ENCODE peak calls at places on chromosomes 3 and 15, in nine cellular contexts. C is HCT116, K is HepG2, Q is Panc1, G is GM23338, N is A549, X is SK-N-SH, U is GM12878, W is K562. M is an unnamed sample.

GRCh38 chr3:13027154-13027553 is 46.1 kb downstream of the IQSEC1 start:
- DNase-seq in C (no peak), K (no peak), Q (no peak), G (peak), N (peak), X (no peak), U (no peak), W (peak), M (no peak)

GRCh38 chr3:78838362-78838761 is 929.4 kb downstream of the ROBO1 start:
- DNase-seq in C (no peak), K (no peak), Q (no peak), G (no peak), N (no peak), X (no peak), U (no peak), W (no peak), M (no peak)

GRCh38 chr15:49293941-49294340 is 123.9 kb downstream of the GALK2 start:
- DNase-seq in C (no peak), K (no peak), Q (no peak), G (no peak), N (no peak), X (no peak), U (no peak), W (no peak), M (no peak)

GRCh38 chr3:101803152-101803782 is 24.3 kb downstream of the NXPE3 start:
- DNase-seq in C (peak), K (peak), Q (no peak), G (peak), N (peak), X (peak), U (no peak), W (peak), M (peak)

GRCh38 chr3:13344663-13345062 is 75.5 kb downstream of the NUP210 start:
- DNase-seq in C (no peak), K (no peak), Q (no peak), G (no peak), N (no peak), X (no peak), U (no peak), W (no peak), M (no peak)

GRCh38 chr3:147410518-147411234 is 1.5 kb downstream of the ZIC1 start:
- DNase-seq in C (no peak), K (no peak), Q (no peak), G (peak), N (peak), X (no peak), U (no peak), W (no peak), M (no peak)

GRCh38 chr3:194206375-194206774 is 70.4 kb downstream of the HES1 start:
- DNase-seq in C (no peak), K (no peak), Q (no peak), G (no peak), N (no peak), X (no peak), U (no peak), W (no peak), M (no peak)

GRCh38 chr15:92232317-92232716 is 161.4 kb upstream of the ST8SIA2 start:
- DNase-seq in C (no peak), K (no peak), Q (no peak), G (no peak), N (no peak), X (no peak), U (no peak), W (no peak), M (no peak)

GRCh38 chr15:90266061-90266431 is 574 bp downstream of the NGRN start:
- DNase-seq in C (peak), K (no peak), Q (peak), G (peak), N (peak), X (peak), U (no peak), W (no peak), M (no peak)

GRCh38 chr15:70906842-70907241 is 14.2 kb downstream of the LRRC49 start:
- DNase-seq in C (no peak), K (no peak), Q (no peak), G (no peak), N (no peak), X (no peak), U (no peak), W (no peak), M (no peak)

GRCh38 chr3:67647390-67647878 is 7.0 kb downstream of the SUCLG2 start:
- DNase-seq in C (peak), K (peak), Q (peak), G (no peak), N (peak), X (no peak), U (no peak), W (no peak), M (no peak)

GRCh38 chr15:43977072-43977884 is 150.5 kb downstream of the WDR76 start:
- DNase-seq in C (peak), K (peak), Q (no peak), G (peak), N (no peak), X (no peak), U (peak), W (no peak), M (no peak)

GRCh38 chr3:156473341-156473740 is 81.6 kb downstream of the SSR3 start:
- DNase-seq in C (no peak), K (no peak), Q (no peak), G (no peak), N (no peak), X (peak), U (no peak), W (no peak), M (no peak)

GRCh38 chr3:108461641-108462040 is 48.8 kb downstream of the MYH15 start:
- DNase-seq in C (no peak), K (no peak), Q (no peak), G (no peak), N (no peak), X (no peak), U (no peak), W (no peak), M (no peak)

GRCh38 chr3:16513141-16514020 is at the start of gene RFTN1:
- DNase-seq in C (no peak), K (no peak), Q (no peak), G (peak), N (no peak), X (peak), U (no peak), W (no peak), M (peak)

GRCh38 chr15:98177950-98178848 is 217.7 kb downstream of the ARRDC4 start:
- DNase-seq in C (peak), K (peak), Q (peak), G (peak), N (peak), X (peak), U (no peak), W (peak), M (peak)

GRCh38 chr15:90037961-90038633 is 37.0 kb downstream of the ZNF710 start:
- DNase-seq in C (no peak), K (peak), Q (no peak), G (no peak), N (no peak), X (no peak), U (peak), W (peak), M (peak)

GRCh38 chr15:30954674-30955073 is 36.8 kb downstream of the MTMR10 start:
- DNase-seq in C (no peak), K (no peak), Q (no peak), G (no peak), N (no peak), X (no peak), U (no peak), W (no peak), M (no peak)

GRCh38 chr3:114274929-114275328 is 18.9 kb upstream of the TIGIT start:
- DNase-seq in C (no peak), K (no peak), Q (no peak), G (no peak), N (peak), X (no peak), U (no peak), W (no peak), M (peak)

GRCh38 chr3:78086150-78086549 is 1046.3 kb downstream of the ROBO2 start:
- DNase-seq in C (no peak), K (no peak), Q (no peak), G (no peak), N (peak), X (no peak), U (no peak), W (no peak), M (no peak)

GRCh38 chr3:59578129-59578528 is 528.3 kb upstream of the CFAP20DC start:
- DNase-seq in C (no peak), K (no peak), Q (no peak), G (no peak), N (no peak), X (no peak), U (no peak), W (no peak), M (no peak)

GRCh38 chr3:51706021-51706485 is 815 bp upstream of the GRM2 start:
- DNase-seq in C (no peak), K (no peak), Q (no peak), G (no peak), N (no peak), X (peak), U (no peak), W (no peak), M (no peak)

GRCh38 chr3:51705276-51706020 is 1.4 kb upstream of the GRM2 start:
- DNase-seq in C (no peak), K (no peak), Q (no peak), G (no peak), N (no peak), X (no peak), U (no peak), W (no peak), M (no peak)

GRCh38 chr3:51709004-51709420 is 2.1 kb downstream of the GRM2 start:
- DNase-seq in C (no peak), K (no peak), Q (no peak), G (no peak), N (no peak), X (peak), U (no peak), W (no peak), M (no peak)

GRCh38 chr3:51708216-51708845 is 1.5 kb downstream of the GRM2 start:
- DNase-seq in C (no peak), K (no peak), Q (no peak), G (no peak), N (no peak), X (no peak), U (no peak), W (no peak), M (no peak)

DNA sequence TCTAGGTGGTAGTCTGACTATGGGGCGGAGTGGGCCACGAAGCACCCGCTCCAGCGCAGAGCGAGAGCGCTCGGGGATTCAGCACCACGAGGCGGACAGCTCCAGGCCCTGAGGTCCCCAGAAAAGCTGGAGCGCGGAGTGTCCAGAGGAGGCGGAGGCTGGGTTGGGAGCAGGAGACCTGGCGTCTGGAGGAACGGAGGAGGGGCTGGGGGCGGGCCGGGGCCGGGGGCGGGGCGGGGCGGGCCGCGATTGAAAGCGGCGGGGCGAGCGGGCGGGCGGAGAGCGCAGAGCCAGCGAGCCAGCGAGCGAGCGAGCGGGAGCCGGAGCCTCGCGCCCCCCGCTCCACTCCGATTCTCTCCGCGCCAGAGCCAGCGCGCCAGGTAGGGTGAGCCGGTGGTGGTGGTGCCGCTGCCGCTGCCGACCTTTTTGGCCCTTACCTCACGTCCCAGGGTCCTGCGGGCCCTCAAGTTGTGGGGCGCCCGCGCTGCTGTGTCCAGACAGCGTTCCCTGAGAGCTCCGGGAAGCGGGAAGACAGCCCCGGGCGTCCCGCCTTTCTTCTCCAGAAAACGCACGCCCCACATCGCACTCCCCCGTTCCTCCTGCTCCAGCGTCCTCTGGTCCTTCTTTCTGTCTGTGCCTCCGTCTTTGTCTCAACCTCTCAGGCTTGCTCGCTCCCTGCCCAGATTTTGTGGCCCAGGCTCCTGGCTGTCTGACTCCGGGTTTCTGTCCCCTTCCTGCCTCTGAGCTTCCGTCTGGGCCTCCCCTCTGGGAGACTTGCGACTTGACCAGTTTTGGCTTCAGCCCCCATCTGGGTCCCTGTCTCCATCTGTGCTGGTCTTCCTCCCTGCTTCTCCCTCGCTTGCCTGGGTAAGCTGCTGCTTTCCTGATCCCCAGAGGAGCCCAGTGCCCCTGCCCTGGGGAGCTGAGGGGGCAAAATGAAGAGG is at the start of gene GRM2:
- DNase-seq in C (no peak), K (peak), Q (no peak), G (peak), N (no peak), X (peak), U (no peak), W (peak), M (no peak)
- H3K4me3 ChIP-seq in C (no peak), K (no peak), Q (peak), G (peak), N (no peak), X (peak), U (no peak), W (no peak), M (no peak)

GRCh38 chr3:188153498-188153948 is 434 bp upstream of the LPP start:
- DNase-seq in C (peak), K (peak), Q (peak), G (peak), N (peak), X (peak), U (no peak), W (no peak), M (peak)

GRCh38 chr3:188156051-188156450 is 2.1 kb downstream of the LPP start:
- DNase-seq in C (no peak), K (no peak), Q (no peak), G (no peak), N (no peak), X (no peak), U (no peak), W (no peak), M (no peak)

GRCh38 chr3:188152660-188153497 is 1.1 kb upstream of the LPP start:
- DNase-seq in C (no peak), K (no peak), Q (no peak), G (peak), N (peak), X (peak), U (no peak), W (no peak), M (peak)

GRCh38 chr3:188153949-188154757 is at the start of gene LPP:
- DNase-seq in C (no peak), K (peak), Q (no peak), G (peak), N (peak), X (peak), U (no peak), W (no peak), M (peak)

GRCh38 chr3:188154758-188155574 is 1.0 kb downstream of the LPP start:
- DNase-seq in C (no peak), K (no peak), Q (no peak), G (no peak), N (no peak), X (no peak), U (no peak), W (no peak), M (no peak)
- TF ChIP-seq REST in C (no peak), K (no peak), Q (no peak), G (no peak), N (no peak), X (no peak), U (no peak), W (no peak), M (no peak)

GRCh38 chr15:63059075-63059474 is 16.5 kb downstream of the TPM1 start:
- DNase-seq in C (no peak), K (no peak), Q (no peak), G (no peak), N (no peak), X (no peak), U (no peak), W (no peak), M (no peak)

GRCh38 chr15:63061971-63062370 is 19.4 kb downstream of the TPM1 start:
- DNase-seq in C (no peak), K (no peak), Q (no peak), G (no peak), N (no peak), X (no peak), U (no peak), W (no peak), M (no peak)

GRCh38 chr15:63063164-63063756 is 20.7 kb downstream of the TPM1 start:
- DNase-seq in C (no peak), K (no peak), Q (no peak), G (no peak), N (no peak), X (no peak), U (no peak), W (no peak), M (no peak)

GRCh38 chr15:63059573-63060216 is 17.1 kb downstream of the TPM1 start:
- DNase-seq in C (no peak), K (no peak), Q (no peak), G (no peak), N (no peak), X (no peak), U (no peak), W (no peak), M (no peak)

DNA sequence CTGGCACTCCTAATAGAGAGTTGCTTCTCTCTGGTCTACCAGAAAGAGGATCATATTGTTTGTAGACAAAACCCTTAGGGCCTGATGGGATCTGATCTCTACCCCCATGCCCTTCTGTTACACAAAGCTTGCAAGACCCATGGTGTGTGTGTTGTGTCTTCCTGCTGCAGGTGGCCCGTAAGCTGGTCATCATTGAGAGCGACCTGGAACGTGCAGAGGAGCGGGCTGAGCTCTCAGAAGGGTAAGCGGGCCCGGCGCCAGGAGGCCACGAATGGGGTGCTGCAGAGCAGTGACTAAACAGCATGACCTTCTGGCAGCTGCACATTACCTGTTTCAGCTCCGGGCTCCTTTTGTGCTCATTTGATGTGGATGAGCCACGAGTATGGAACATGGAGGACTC is 18.2 kb downstream of the TPM1 start:
- DNase-seq in C (no peak), K (no peak), Q (no peak), G (no peak), N (no peak), X (no peak), U (no peak), W (no peak), M (no peak)
- H3K4me3 ChIP-seq in C (no peak), K (no peak), Q (no peak), G (no peak), N (no peak), X (no peak), U (no peak), W (no peak), M (no peak)

GRCh38 chr15:81235781-81236507 is 39.3 kb downstream of the IL16 start:
- DNase-seq in C (no peak), K (no peak), Q (no peak), G (no peak), N (peak), X (no peak), U (no peak), W (no peak), M (no peak)
- TF ChIP-seq REST in C (no peak), K (no peak), Q (no peak), G (no peak), N (no peak), X (no peak), U (no peak), W (no peak), M (no peak)

GRCh38 chr15:82680200-82681102 is 29.2 kb downstream of the AP3B2 start:
- DNase-seq in C (no peak), K (no peak), Q (no peak), G (peak), N (peak), X (peak), U (no peak), W (peak), M (peak)
- H3K4me3 ChIP-seq in C (no peak), K (no peak), Q (peak), G (peak), N (peak), X (no peak), U (peak), W (peak), M (peak)

GRCh38 chr15:72182244-72182643 is 15.3 kb downstream of the GRAMD2A start:
- DNase-seq in C (no peak), K (no peak), Q (no peak), G (no peak), N (no peak), X (no peak), U (no peak), W (no peak), M (no peak)

GRCh38 chr15:72180771-72181324 is 16.7 kb downstream of the GRAMD2A start:
- DNase-seq in C (no peak), K (no peak), Q (no peak), G (no peak), N (no peak), X (no peak), U (no peak), W (no peak), M (no peak)

GRCh38 chr15:72182673-72183072 is 14.9 kb downstream of the GRAMD2A start:
- DNase-seq in C (no peak), K (peak), Q (no peak), G (no peak), N (peak), X (no peak), U (no peak), W (no peak), M (no peak)

GRCh38 chr15:72183781-72184164 is 13.8 kb downstream of the GRAMD2A start:
- DNase-seq in C (no peak), K (no peak), Q (no peak), G (no peak), N (no peak), X (no peak), U (no peak), W (no peak), M (no peak)

DNA sequence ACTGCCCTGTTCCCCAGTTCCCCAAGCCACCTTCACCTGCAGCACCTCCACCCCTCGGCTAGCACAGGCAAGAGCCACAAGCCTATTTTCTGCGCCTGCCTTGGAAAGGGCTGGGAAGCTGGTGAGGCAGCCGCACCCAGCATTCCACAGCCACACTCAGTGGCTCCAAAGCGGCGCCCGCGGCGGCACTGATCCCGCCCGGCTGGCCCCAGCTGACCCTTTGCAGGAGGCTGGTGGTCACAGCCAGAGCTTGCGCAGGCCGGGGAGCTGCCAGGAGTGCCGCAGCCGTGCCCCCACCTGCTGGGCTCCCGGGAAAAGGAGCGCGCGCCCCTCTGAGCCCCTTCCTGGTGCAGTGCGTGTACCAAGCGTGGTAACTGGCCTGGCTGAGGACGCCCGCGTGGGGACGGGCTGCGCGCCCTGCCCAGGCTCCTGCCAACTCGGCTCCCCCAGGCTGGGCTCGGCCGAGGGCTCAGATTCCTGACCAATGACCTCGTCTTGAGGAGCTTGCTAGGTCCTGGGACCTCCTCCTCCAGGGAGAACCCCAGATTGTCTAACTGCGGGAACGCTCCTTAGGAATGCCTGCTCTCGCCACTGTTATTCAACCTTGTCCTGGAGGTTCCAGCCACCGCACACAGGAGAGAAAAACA is 13.3 kb downstream of the GRAMD2A start:
- DNase-seq in C (peak), K (peak), Q (no peak), G (peak), N (peak), X (peak), U (no peak), W (no peak), M (no peak)
- TF ChIP-seq REST in C (no peak), K (no peak), Q (no peak), G (no peak), N (no peak), X (no peak), U (no peak), W (no peak), M (no peak)

GRCh38 chr15:99508807-99509311 is 56.9 kb upstream of the MEF2A start:
- DNase-seq in C (no peak), K (no peak), Q (no peak), G (no peak), N (no peak), X (no peak), U (no peak), W (no peak), M (no peak)

GRCh38 chr15:99507016-99507731 is 58.6 kb upstream of the MEF2A start:
- DNase-seq in C (no peak), K (peak), Q (no peak), G (no peak), N (no peak), X (peak), U (no peak), W (no peak), M (no peak)

GRCh38 chr15:99506399-99506798 is 59.4 kb upstream of the MEF2A start:
- DNase-seq in C (no peak), K (no peak), Q (no peak), G (no peak), N (no peak), X (no peak), U (no peak), W (no peak), M (no peak)

GRCh38 chr15:99509686-99510461 is 55.9 kb upstream of the MEF2A start:
- DNase-seq in C (no peak), K (no peak), Q (no peak), G (no peak), N (no peak), X (no peak), U (no peak), W (no peak), M (peak)

GRCh38 chr15:99507732-99508571 is 57.8 kb upstream of the MEF2A start:
- DNase-seq in C (no peak), K (no peak), Q (no peak), G (no peak), N (no peak), X (peak), U (no peak), W (no peak), M (no peak)
- H3K4me3 ChIP-seq in C (no peak), K (peak), Q (peak), G (no peak), N (no peak), X (no peak), U (no peak), W (no peak), M (no peak)

M was measured in HL-60.